ENCODE peak calls at places on chromosome 1, in five cellular contexts. Q is EL; W is IMR-90; V is activated naive CD4-positive, alpha-beta T cell; O is HL-60. B is an unnamed sample.
A peak's percentile ranks its signal among the peaks of the same experiment; 100 is the strongest.

GRCh38 chr1:204828352-204828850 is 42.3 kb upstream of the NFASC start:
- DNase-seq in Q (peak; percentile 75), W (no peak), V (no peak), O (peak; percentile 13), B (peak; percentile 54)

GRCh38 chr1:118097622-118098348 is 87.2 kb downstream of the SPAG17 start:
- DNase-seq in Q (no peak), W (peak; percentile 32), V (no peak), O (no peak), B (no peak)

GRCh38 chr1:36369061-36369470 is 16.7 kb downstream of the STK40 start:
- DNase-seq in Q (peak; percentile 74), W (peak; percentile 60), V (peak; percentile 84), O (peak; percentile 74), B (peak; percentile 83)

GRCh38 chr1:160759740-160760139 is 20.7 kb downstream of the SLAMF7 start:
- DNase-seq in Q (no peak), W (no peak), V (no peak), O (no peak), B (no peak)

GRCh38 chr1:32501865-32502264 is 37.0 kb downstream of the ZBTB8B start:
- DNase-seq in Q (no peak), W (no peak), V (no peak), O (no peak), B (no peak)

GRCh38 chr1:116390195-116390594 is 17.2 kb downstream of the ATP1A1 start:
- DNase-seq in Q (no peak), W (no peak), V (no peak), O (no peak), B (no peak)

GRCh38 chr1:78950801-78951200 is 55.7 kb downstream of the ADGRL4 start:
- DNase-seq in Q (no peak), W (peak; percentile 6), V (no peak), O (no peak), B (peak; percentile 4)

GRCh38 chr1:110916669-110917306 is 43.8 kb downstream of the CD53 start:
- DNase-seq in Q (peak; percentile 57), W (peak; percentile 19), V (no peak), O (peak; percentile 57), B (peak; percentile 69)

GRCh38 chr1:119631433-119632102 is 16.5 kb downstream of the ZNF697 start:
- DNase-seq in Q (peak; percentile 87), W (peak; percentile 72), V (no peak), O (no peak), B (peak; percentile 86)

GRCh38 chr1:42730988-42731387 is 9.0 kb downstream of the CLDN19 start:
- DNase-seq in Q (no peak), W (no peak), V (no peak), O (peak; percentile 25), B (no peak)

GRCh38 chr1:92484472-92485373 is 2.0 kb downstream of the GFI1 start:
- DNase-seq in Q (peak; percentile 32), W (no peak), V (peak; percentile 45), O (peak; percentile 75), B (peak; percentile 37)

GRCh38 chr1:115176189-115176588 is 86.9 kb upstream of the TSPAN2 start:
- DNase-seq in Q (no peak), W (no peak), V (no peak), O (no peak), B (no peak)

GRCh38 chr1:33220701-33221384 is 35.4 kb upstream of the ZNF362 start:
- DNase-seq in Q (peak; percentile 15), W (no peak), V (no peak), O (no peak), B (no peak)

GRCh38 chr1:220462756-220463155 is 65.2 kb upstream of the MARK1 start:
- DNase-seq in Q (no peak), W (no peak), V (no peak), O (no peak), B (no peak)

GRCh38 chr1:99737016-99737415 is 29.4 kb downstream of the FRRS1 start:
- DNase-seq in Q (peak; percentile 69), W (peak; percentile 77), V (no peak), O (peak; percentile 18), B (peak; percentile 72)

GRCh38 chr1:24765308-24765988 is 20.2 kb downstream of the CLIC4 start:
- DNase-seq in Q (peak; percentile 63), W (peak; percentile 60), V (no peak), O (no peak), B (peak; percentile 52)

GRCh38 chr1:155037043-155037442 is 3.4 kb downstream of the DCST1 start:
- DNase-seq in Q (no peak), W (no peak), V (no peak), O (no peak), B (no peak)

GRCh38 chr1:2466834-2467554 is 9.1 kb upstream of the PLCH2 start:
- DNase-seq in Q (no peak), W (no peak), V (no peak), O (no peak), B (no peak)

GRCh38 chr1:231357831-231358354 is 19.8 kb downstream of the SPRTN start:
- DNase-seq in Q (peak; percentile 66), W (peak; percentile 79), V (no peak), O (peak; percentile 62), B (peak; percentile 81)

GRCh38 chr1:203304919-203305808 is at the start of gene BTG2:
- DNase-seq in Q (peak; percentile 91), W (peak; percentile 86), V (peak; percentile 91), O (peak; percentile 71), B (peak; percentile 89)

GRCh38 chr1:8965121-8965820 is 19.6 kb downstream of the CA6 start:
- DNase-seq in Q (peak; percentile 14), W (no peak), V (no peak), O (no peak), B (no peak)

GRCh38 chr1:109827466-109827865 is 63.7 kb upstream of the EPS8L3 start:
- DNase-seq in Q (peak; percentile 68), W (no peak), V (no peak), O (no peak), B (peak; percentile 64)

GRCh38 chr1:42081475-42081874 is 71.7 kb upstream of the GUCA2B start:
- DNase-seq in Q (no peak), W (no peak), V (no peak), O (no peak), B (no peak)

GRCh38 chr1:78540056-78540455 is 49.3 kb downstream of the PTGFR start:
- DNase-seq in Q (no peak), W (peak; percentile 61), V (no peak), O (no peak), B (peak; percentile 28)

GRCh38 chr1:207328908-207329307 is 7.4 kb downstream of the CD55 start:
- DNase-seq in Q (no peak), W (no peak), V (no peak), O (no peak), B (no peak)

GRCh38 chr1:63984257-63984626 is 210.4 kb downstream of the ROR1 start:
- DNase-seq in Q (peak; percentile 39), W (peak; percentile 22), V (no peak), O (no peak), B (no peak)

GRCh38 chr1:116686723-116687368 is 19.3 kb upstream of the IGSF3 start:
- DNase-seq in Q (no peak), W (no peak), V (no peak), O (no peak), B (no peak)

GRCh38 chr1:150484861-150485260 is 2.4 kb upstream of the TARS2 start:
- DNase-seq in Q (peak; percentile 49), W (peak; percentile 24), V (no peak), O (peak; percentile 25), B (peak; percentile 64)

GRCh38 chr1:226109829-226110248 is 47.3 kb downstream of the H3-3A start:
- DNase-seq in Q (peak; percentile 86), W (peak; percentile 70), V (peak; percentile 21), O (peak; percentile 87), B (peak; percentile 88)

GRCh38 chr1:2402420-2402819 is 9.9 kb downstream of the PEX10 start:
- DNase-seq in Q (no peak), W (no peak), V (no peak), O (no peak), B (no peak)

GRCh38 chr1:176853503-176853902 is 311.0 kb downstream of the ASTN1 start:
- DNase-seq in Q (no peak), W (no peak), V (no peak), O (no peak), B (no peak)

GRCh38 chr1:228748431-228748830 is 13.2 kb downstream of the RHOU start:
- DNase-seq in Q (no peak), W (no peak), V (no peak), O (no peak), B (no peak)

GRCh38 chr1:99607590-99607989 is 38.3 kb upstream of the PALMD start:
- DNase-seq in Q (no peak), W (no peak), V (no peak), O (no peak), B (no peak)

GRCh38 chr1:177170756-177171535 is at the start of gene BRINP2:
- DNase-seq in Q (peak; percentile 25), W (peak; percentile 29), V (no peak), O (no peak), B (peak; percentile 11)

GRCh38 chr1:30788580-30789387 is 31.2 kb upstream of the LAPTM5 start:
- DNase-seq in Q (no peak), W (no peak), V (no peak), O (no peak), B (no peak)

B was measured in ELR.